ENCODE peak calls at places on chromosomes 2 and 18, in four cellular contexts. H, B, Z and X are unnamed samples.

GRCh38 chr18:49114556-49114955 is 163.8 kb upstream of the SMAD7 start:
- DNase-seq in Z (no peak), H (no peak), B (no peak), X (no peak)

GRCh38 chr2:119283873-119284331 is 60.3 kb downstream of the STEAP3 start:
- DNase-seq in H (peak), Z (no peak), B (peak), X (peak)

GRCh38 chr18:22275706-22276333 is 106.4 kb downstream of the GATA6 start:
- DNase-seq in H (no peak), B (no peak), Z (no peak), X (no peak)

GRCh38 chr2:124283090-124283489 is 258.0 kb downstream of the CNTNAP5 start:
- DNase-seq in B (peak), H (no peak), Z (no peak), X (peak)

GRCh38 chr18:37483221-37483971 is 82.2 kb downstream of the CELF4 start:
- DNase-seq in Z (no peak), B (peak), H (peak), X (peak)

GRCh38 chr2:68774569-68775271 is 40.1 kb downstream of the ARHGAP25 start:
- DNase-seq in H (no peak), B (peak), Z (peak), X (no peak)

GRCh38 chr2:239544141-239544800 is 143.5 kb upstream of the HDAC4 start:
- DNase-seq in B (peak), H (peak), Z (no peak), X (no peak)

GRCh38 chr2:25326326-25327013 is 15.3 kb downstream of the DNMT3A start:
- DNase-seq in B (no peak), Z (no peak), H (no peak), X (no peak)

GRCh38 chr2:79855264-79856006 is 342.6 kb downstream of the CTNNA2 start:
- DNase-seq in Z (no peak), H (peak), B (peak), X (peak)

GRCh38 chr2:235494716-235495372 is 1.0 kb downstream of the AGAP1 start:
- DNase-seq in B (peak), H (peak), Z (no peak), X (peak)

GRCh38 chr2:144454466-144455287 is 65.2 kb downstream of the ZEB2 start:
- DNase-seq in B (no peak), H (no peak), Z (no peak), X (no peak)

GRCh38 chr2:205481861-205482260 is 200.4 kb upstream of the NRP2 start:
- DNase-seq in H (no peak), B (no peak), Z (no peak), X (no peak)

GRCh38 chr18:50104421-50104820 is 90.5 kb downstream of the MYO5B start:
- DNase-seq in Z (no peak), B (no peak), H (no peak), X (no peak)

GRCh38 chr2:29213871-29214341 is 98.7 kb downstream of the CLIP4 start:
- DNase-seq in B (no peak), H (no peak), Z (no peak), X (no peak)

GRCh38 chr2:206979365-206979764 is 40.0 kb downstream of the CPO start:
- DNase-seq in B (no peak), Z (no peak), H (no peak), X (no peak)

GRCh38 chr2:158914066-158914465 is 54.4 kb upstream of the TANC1 start:
- DNase-seq in B (peak), H (no peak), Z (no peak), X (no peak)

GRCh38 chr2:232522855-232523681 is 2.9 kb downstream of the PRSS56 start:
- DNase-seq in H (no peak), Z (no peak), B (no peak), X (no peak)

GRCh38 chr18:57434177-57434535 is 1.0 kb upstream of the ONECUT2 start:
- DNase-seq in Z (no peak), H (no peak), B (no peak), X (no peak)

GRCh38 chr2:18752667-18753422 is 163.5 kb upstream of the NT5C1B start:
- DNase-seq in B (no peak), H (no peak), Z (no peak), X (peak)

GRCh38 chr2:18749912-18750526 is 160.7 kb upstream of the NT5C1B start:
- DNase-seq in B (peak), H (peak), Z (peak), X (peak)

GRCh38 chr2:18752022-18752493 is 162.7 kb upstream of the NT5C1B start:
- DNase-seq in Z (no peak), B (no peak), H (peak), X (no peak)

GRCh38 chr2:18753722-18754121 is 164.4 kb upstream of the NT5C1B start:
- DNase-seq in Z (no peak), H (no peak), B (no peak), X (no peak)

DNA sequence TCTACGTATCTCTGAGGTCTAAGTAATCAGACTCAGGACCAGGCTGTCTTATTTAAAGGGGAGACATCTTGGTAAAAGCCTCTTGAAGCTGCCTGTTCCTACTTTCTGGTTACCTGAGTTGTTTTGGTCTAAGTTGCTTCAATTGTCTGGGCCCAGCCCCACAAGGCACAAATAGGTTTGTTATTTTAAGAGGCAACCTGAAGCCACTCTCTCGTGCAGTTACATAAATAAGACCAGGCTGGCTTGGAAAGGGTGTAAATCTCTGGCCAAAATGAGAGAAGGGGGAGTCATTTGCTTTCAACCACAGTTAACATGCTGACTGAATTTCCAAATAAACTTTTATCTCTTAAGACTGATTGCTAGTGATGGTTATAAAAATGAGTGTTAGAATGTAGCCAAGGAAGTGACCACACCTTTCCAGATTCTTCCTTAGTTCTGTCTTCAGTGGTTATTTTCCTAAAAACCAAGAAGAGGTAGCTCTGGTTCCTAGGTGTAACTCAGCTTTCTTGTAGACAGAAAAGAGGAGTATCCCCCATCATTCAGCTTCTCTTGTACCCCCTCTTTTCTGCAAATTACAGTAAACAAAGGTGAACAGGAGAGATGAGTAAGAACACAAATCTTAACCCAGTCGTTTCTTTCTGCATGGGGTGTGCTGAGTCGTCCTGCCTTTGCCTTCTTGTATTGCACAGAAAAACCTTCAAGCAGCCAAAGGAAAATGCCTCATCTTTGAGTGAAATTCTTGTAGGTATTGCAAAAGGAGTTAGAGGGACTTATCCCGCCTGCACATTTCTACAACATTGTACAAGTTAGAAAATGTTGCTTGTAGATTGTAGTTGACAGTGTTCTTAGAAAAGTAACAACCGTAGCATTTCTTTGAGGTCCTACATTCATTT is 161.5 kb upstream of the NT5C1B start:
- DNase-seq in B (no peak), Z (no peak), H (no peak), X (peak)
- TF ChIP-seq CTCF in B (no peak), Z (no peak), H (no peak), X (no peak)

GRCh38 chr2:219688560-219689445 is 61.4 kb downstream of the SLC4A3 start:
- DNase-seq in H (peak), B (peak), Z (no peak), X (peak)
- TF ChIP-seq CTCF in H (no peak), B (no peak), Z (no peak), X (no peak)

GRCh38 chr2:23562143-23562542 is 177.2 kb downstream of the KLHL29 start:
- DNase-seq in Z (no peak), H (no peak), B (no peak), X (no peak)

GRCh38 chr2:23565374-23565773 is 180.4 kb downstream of the KLHL29 start:
- DNase-seq in H (no peak), B (no peak), Z (no peak), X (no peak)

GRCh38 chr2:23563151-23563550 is 178.2 kb downstream of the KLHL29 start:
- DNase-seq in Z (no peak), B (no peak), H (no peak), X (no peak)

GRCh38 chr2:23564618-23564967 is 179.6 kb downstream of the KLHL29 start:
- DNase-seq in Z (no peak), H (peak), B (peak), X (peak)

DNA sequence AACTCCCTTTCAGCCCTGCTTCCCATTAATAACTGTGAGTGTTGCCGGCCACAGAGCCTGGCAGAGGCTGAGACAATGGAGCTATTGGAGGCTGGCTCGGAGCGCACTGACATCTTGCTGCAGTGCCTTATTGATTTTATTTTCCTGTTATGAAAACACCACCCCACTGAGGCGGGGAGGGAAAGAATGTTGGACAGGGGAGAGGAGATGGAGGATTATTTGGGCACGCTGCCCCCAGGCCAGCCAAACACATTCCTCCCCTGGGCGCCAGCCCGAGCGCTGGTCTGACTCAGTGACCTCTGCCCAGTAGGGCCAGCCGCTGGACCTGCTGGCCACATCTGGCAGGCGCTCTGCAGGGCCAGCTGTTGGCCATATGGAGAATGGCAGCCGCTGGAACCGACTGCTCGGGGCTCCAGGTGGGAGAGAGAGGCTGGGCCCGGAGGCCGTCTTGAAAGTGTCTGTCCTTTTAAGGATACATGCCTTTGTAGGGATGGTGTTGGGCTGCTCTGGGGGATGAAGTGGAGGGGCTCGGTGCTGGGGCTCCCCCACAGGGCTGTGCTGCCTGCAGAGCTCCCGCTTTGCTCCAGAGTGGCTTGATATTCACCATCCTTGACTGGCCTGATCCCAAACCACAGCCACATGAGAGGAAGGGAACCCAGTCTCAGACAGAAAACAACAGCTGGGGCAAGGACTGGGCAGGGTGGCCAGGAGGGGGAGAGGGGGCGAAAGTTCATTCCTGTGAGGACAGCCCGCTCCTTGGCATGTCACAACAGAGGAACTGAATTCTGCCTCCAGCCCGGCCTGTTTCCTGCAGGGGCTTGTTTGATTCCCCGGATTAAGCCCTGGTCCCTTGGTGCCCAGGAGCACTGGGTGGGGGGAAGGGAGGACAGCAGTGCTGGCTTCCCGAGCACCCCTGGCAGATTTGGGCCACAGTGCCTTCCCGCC is 179.0 kb downstream of the KLHL29 start:
- DNase-seq in B (peak), H (peak), Z (no peak), X (peak)
- TF ChIP-seq CTCF in B (no peak), H (peak), Z (no peak), X (no peak)

GRCh38 chr2:128644156-128644555 is 325.5 kb upstream of the HS6ST1 start:
- DNase-seq in Z (no peak), B (no peak), H (no peak), X (no peak)

GRCh38 chr2:128646091-128646490 is 327.4 kb upstream of the HS6ST1 start:
- DNase-seq in H (no peak), B (no peak), Z (no peak), X (no peak)

GRCh38 chr2:128645631-128646030 is 327.0 kb upstream of the HS6ST1 start:
- DNase-seq in Z (no peak), H (no peak), B (no peak), X (no peak)

GRCh38 chr2:128643221-128644065 is 324.8 kb upstream of the HS6ST1 start:
- DNase-seq in B (no peak), Z (no peak), H (no peak), X (no peak)

DNA sequence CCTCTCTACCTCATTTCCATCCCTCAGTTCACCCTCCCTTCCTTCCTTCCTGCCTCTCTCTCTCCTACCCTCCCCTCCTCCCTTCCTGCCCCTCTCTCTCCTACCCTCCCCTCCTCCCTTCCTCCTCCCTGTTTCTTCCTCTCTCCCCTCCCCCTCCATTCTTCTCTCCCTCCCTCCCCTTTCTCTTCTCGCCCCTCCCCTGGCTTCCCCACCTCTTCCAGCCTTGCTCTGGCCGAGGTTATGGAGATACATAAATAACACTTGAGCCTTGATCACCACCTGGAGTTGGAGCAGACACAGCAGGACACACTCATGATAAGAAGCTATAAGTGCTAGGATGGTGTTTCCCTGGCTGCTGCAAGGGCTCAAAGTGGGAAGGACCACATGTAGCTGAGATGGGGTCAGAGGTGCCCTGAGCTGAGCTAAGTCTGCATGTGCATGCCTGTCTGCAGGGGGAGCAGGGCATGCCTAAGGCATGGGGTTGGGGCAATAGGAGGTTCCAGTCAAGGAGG is 326.1 kb upstream of the HS6ST1 start:
- DNase-seq in Z (no peak), H (no peak), B (no peak), X (no peak)
- TF ChIP-seq CTCF in Z (no peak), H (peak), B (no peak), X (no peak)

GRCh38 chr18:10003866-10004265 is 90.0 kb downstream of the VAPA start:
- DNase-seq in B (no peak), H (no peak), Z (no peak), X (no peak)

GRCh38 chr18:10008006-10008647 is 94.3 kb downstream of the VAPA start:
- DNase-seq in B (no peak), H (no peak), Z (no peak), X (no peak)

GRCh38 chr18:10003281-10003680 is 89.5 kb downstream of the VAPA start:
- DNase-seq in Z (no peak), H (no peak), B (no peak), X (no peak)

GRCh38 chr18:10009321-10010144 is 95.7 kb downstream of the VAPA start:
- DNase-seq in Z (no peak), B (no peak), H (no peak), X (no peak)

GRCh38 chr18:10006261-10006903 is 92.6 kb downstream of the VAPA start:
- DNase-seq in H (peak), Z (no peak), B (peak), X (peak)
- TF ChIP-seq CTCF in H (peak), Z (no peak), B (peak), X (peak)

DNA sequence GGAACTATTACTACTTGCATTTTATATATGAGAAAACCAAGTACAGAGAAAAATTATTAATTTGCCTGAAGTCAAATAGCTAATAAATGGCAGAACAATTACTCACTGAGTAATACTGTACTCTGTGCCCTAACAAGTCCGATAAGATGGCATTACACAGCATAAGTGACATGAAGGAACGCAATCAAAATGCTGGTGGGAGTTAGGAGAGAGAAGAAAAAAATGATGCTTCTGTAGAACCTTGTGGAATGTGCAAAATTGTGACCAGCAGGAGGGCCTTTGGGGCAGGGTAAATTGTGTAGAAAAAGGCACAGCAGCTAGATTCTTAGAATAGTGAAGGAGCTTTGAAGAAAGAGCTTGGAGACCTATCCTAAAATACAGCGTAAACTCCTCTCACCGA is 32.9 kb downstream of the EPHA4 start:
- DNase-seq in H (no peak), Z (no peak), B (no peak), X (no peak)
- TF ChIP-seq CTCF in H (no peak), Z (no peak), B (no peak), X (no peak)

GRCh38 chr2:23294238-23294637 is 90.7 kb upstream of the KLHL29 start:
- DNase-seq in Z (no peak), H (no peak), B (no peak), X (no peak)

GRCh38 chr2:23293756-23294155 is 91.2 kb upstream of the KLHL29 start:
- DNase-seq in Z (no peak), B (no peak), H (no peak), X (no peak)

GRCh38 chr2:23291274-23291673 is 93.7 kb upstream of the KLHL29 start:
- DNase-seq in Z (no peak), H (no peak), B (no peak), X (no peak)

GRCh38 chr2:23293063-23293462 is 91.9 kb upstream of the KLHL29 start:
- DNase-seq in H (no peak), B (no peak), Z (no peak), X (peak)

GRCh38 chr2:23292024-23292423 is 93.0 kb upstream of the KLHL29 start:
- DNase-seq in B (no peak), H (no peak), Z (no peak), X (no peak)
- TF ChIP-seq CTCF in B (no peak), H (no peak), Z (no peak), X (no peak)

DNA sequence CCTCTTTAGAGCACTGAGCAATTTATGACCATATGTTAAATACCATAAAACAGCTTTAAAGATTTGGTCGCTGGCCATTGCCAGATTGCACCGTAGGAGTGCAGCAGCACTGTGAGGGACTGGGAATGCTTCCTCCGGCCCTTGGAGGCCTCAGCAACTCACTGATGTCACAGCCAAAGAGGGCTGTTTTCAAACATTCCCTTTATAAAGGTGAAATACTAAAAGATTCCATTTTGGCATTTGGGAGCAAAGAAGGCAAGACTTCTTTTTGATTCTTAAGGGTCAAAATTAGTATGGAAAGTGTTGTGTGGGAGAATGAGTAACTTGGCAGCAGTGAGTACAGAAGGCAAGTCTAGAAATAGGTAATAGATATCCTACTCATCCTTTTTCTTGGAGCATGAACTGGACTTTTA is 63.7 kb downstream of the BABAM2 start:
- DNase-seq in H (peak), B (peak), Z (no peak), X (peak)
- TF ChIP-seq CTCF in H (peak), B (no peak), Z (no peak), X (no peak)

GRCh38 chr18:31504455-31505147 is 6.6 kb downstream of the DSG2 start:
- DNase-seq in Z (no peak), H (no peak), B (no peak), X (no peak)

GRCh38 chr18:31503011-31503410 is 5.0 kb downstream of the DSG2 start:
- DNase-seq in Z (no peak), B (no peak), H (no peak), X (no peak)

GRCh38 chr18:31505161-31505560 is 7.2 kb downstream of the DSG2 start:
- DNase-seq in H (no peak), Z (no peak), B (no peak), X (no peak)

GRCh38 chr18:31508781-31509180 is 10.8 kb downstream of the DSG2 start:
- DNase-seq in H (no peak), Z (no peak), B (peak), X (peak)

DNA sequence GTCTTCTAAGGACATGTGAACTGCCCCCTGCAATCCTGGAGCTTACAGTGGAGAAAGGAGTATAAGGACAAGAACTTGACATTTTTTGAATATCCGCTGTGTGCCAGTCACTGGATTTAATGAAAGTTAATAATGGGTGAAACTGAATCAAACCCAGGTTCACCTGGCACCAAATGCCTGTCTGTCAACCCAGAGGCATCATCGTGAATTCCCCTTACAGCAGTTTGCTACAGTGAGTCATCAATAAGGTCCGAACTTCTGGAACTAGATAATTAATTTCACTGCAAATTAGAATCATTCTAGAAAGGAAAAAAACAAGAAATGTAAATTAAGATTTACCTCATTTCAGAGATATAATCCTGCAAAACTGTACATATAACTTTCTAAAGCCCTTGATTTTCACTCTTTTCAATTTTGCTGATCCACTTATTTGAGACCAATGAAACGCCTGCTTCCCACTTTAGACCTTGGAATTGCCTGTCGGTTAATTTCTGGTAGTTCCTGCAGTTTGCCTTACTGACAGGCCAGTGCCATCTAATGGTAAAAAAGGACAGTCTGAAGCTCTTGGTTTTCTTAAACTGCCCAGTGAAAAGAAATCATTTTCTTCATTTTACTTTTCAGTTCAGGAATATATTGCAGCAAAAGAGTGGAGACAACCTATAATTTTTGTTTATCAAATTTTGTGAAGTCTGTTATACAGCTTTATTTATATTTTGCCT is 8.2 kb downstream of the DSG2 start:
- DNase-seq in H (peak), B (peak), Z (no peak), X (peak)
- TF ChIP-seq CTCF in H (peak), B (no peak), Z (no peak), X (peak)